ENCODE peak calls at places on chromosomes 7 and 10, in six cellular contexts. C is fibroblast of pulmonary artery, K is BJ, M is kidney epithelial cell, R is fibroblast of lung, B is Caco-2. G is an unnamed sample.

GRCh38 chr10:104527013-104527412 is 114.1 kb upstream of the SORCS3 start:
- DNase-seq in C (no peak), K (no peak), M (no peak), R (no peak), B (no peak), G (no peak)

GRCh38 chr7:2811476-2812118 is 32.5 kb downstream of the GNA12 start:
- DNase-seq in C (peak), K (no peak), M (no peak), R (peak), B (peak), G (no peak)

GRCh38 chr7:7870590-7870989 is 98.0 kb upstream of the GLCCI1 start:
- DNase-seq in C (no peak), K (no peak), M (no peak), R (no peak), B (no peak), G (no peak)

GRCh38 chr7:7731732-7732131 is 13.3 kb upstream of the RPA3 start:
- DNase-seq in C (no peak), K (no peak), M (no peak), R (peak), B (no peak), G (no peak)

GRCh38 chr7:94115316-94115715 is 111.2 kb upstream of the BET1 start:
- DNase-seq in C (peak), K (no peak), M (no peak), R (peak), B (no peak), G (no peak)

GRCh38 chr7:85765698-85766298 is 578.9 kb upstream of the SEMA3D start:
- DNase-seq in C (no peak), K (no peak), M (no peak), R (no peak), B (peak), G (no peak)

GRCh38 chr7:22109761-22110160 is 164.1 kb upstream of the CDCA7L start:
- DNase-seq in C (peak), K (no peak), M (no peak), R (peak), B (peak), G (peak)

GRCh38 chr7:149690688-149691446 is 82.5 kb downstream of the ZNF467 start:
- DNase-seq in C (peak), K (no peak), M (peak), R (peak), B (peak), G (peak)

GRCh38 chr7:156473476-156474240 is 166.9 kb upstream of the RNF32 start:
- DNase-seq in C (peak), K (no peak), M (no peak), R (peak), B (peak), G (no peak)

GRCh38 chr10:659710-660141 is 29.7 kb downstream of the DIP2C start:
- DNase-seq in C (peak), K (peak), M (peak), R (peak), B (no peak), G (peak)

GRCh38 chr7:82234457-82235049 is 209.0 kb downstream of the CACNA2D1 start:
- DNase-seq in C (peak), K (no peak), M (no peak), R (peak), B (peak), G (peak)

GRCh38 chr7:31763548-31763947 is 76.5 kb downstream of the PPP1R17 start:
- DNase-seq in C (no peak), K (no peak), M (no peak), R (no peak), B (no peak), G (no peak)

GRCh38 chr7:2952316-2952715 is 91.4 kb downstream of the CARD11 start:
- DNase-seq in C (no peak), K (no peak), M (no peak), R (no peak), B (no peak), G (no peak)

GRCh38 chr10:87771871-87772500 is 46.0 kb downstream of the ATAD1 start:
- DNase-seq in C (peak), K (no peak), M (no peak), R (peak), B (peak), G (peak)

GRCh38 chr7:99402854-99403253 is 5.5 kb downstream of the PDAP1 start:
- DNase-seq in C (no peak), K (no peak), M (no peak), R (no peak), B (no peak), G (no peak)

GRCh38 chr10:13219685-13220670 is 14.2 kb downstream of the UCMA start:
- DNase-seq in C (peak), K (no peak), M (no peak), R (peak), B (peak), G (peak)

GRCh38 chr10:122054046-122055025 is 65.4 kb downstream of the TACC2 start:
- DNase-seq in C (peak), K (no peak), M (no peak), R (peak), B (peak), G (peak)

GRCh38 chr10:86222336-86222650 is 144.3 kb downstream of the GRID1 start:
- DNase-seq in C (no peak), K (no peak), M (no peak), R (no peak), B (no peak), G (no peak)

GRCh38 chr10:69295027-69295426 is 16.7 kb downstream of the HK1 start:
- DNase-seq in C (no peak), K (no peak), M (no peak), R (no peak), B (no peak), G (no peak)

GRCh38 chr10:90424730-90425129 is 433.1 kb downstream of the HTR7 start:
- DNase-seq in C (no peak), K (no peak), M (no peak), R (peak), B (no peak), G (no peak)

GRCh38 chr7:82745820-82746219 is 302.2 kb upstream of the CACNA2D1 start:
- DNase-seq in C (no peak), K (no peak), M (no peak), R (no peak), B (no peak), G (no peak)

GRCh38 chr10:133456041-133456951 is 2.6 kb downstream of the SCART1 start:
- DNase-seq in C (no peak), K (no peak), M (no peak), R (no peak), B (no peak), G (no peak)

GRCh38 chr10:79079490-79080355 is 11.0 kb downstream of the ZMIZ1 start:
- DNase-seq in C (peak), K (no peak), M (no peak), R (peak), B (no peak), G (peak)

GRCh38 chr7:151430391-151431205 is 9.3 kb downstream of the CRYGN start:
- DNase-seq in C (no peak), K (no peak), M (no peak), R (no peak), B (no peak), G (no peak)

GRCh38 chr7:40700653-40701475 is 566.1 kb downstream of the SUGCT start:
- DNase-seq in C (peak), K (no peak), M (no peak), R (peak), B (peak), G (peak)

GRCh38 chr7:25009271-25009670 is 29.3 kb upstream of the OSBPL3 start:
- DNase-seq in C (peak), K (peak), M (no peak), R (peak), B (no peak), G (peak)

GRCh38 chr7:87341441-87341840 is 4.0 kb upstream of the CROT start:
- DNase-seq in C (no peak), K (no peak), M (no peak), R (no peak), B (no peak), G (no peak)

GRCh38 chr10:55370021-55370420 is 569.0 kb upstream of the PCDH15 start:
- DNase-seq in C (peak), K (peak), M (no peak), R (peak), B (no peak), G (peak)

GRCh38 chr10:130159395-130159794 is 23.2 kb downstream of the GLRX3 start:
- DNase-seq in C (no peak), K (no peak), M (no peak), R (no peak), B (no peak), G (no peak)

GRCh38 chr7:18890885-18891621 is 226.4 kb downstream of the TWIST1 start:
- DNase-seq in C (no peak), K (no peak), M (no peak), R (no peak), B (no peak), G (peak)

GRCh38 chr10:126063353-126063791 is 167.0 kb downstream of the FANK1 start:
- DNase-seq in C (peak), K (peak), M (peak), R (peak), B (no peak), G (peak)

GRCh38 chr10:665579-666091 is 23.8 kb downstream of the DIP2C start:
- DNase-seq in C (peak), K (no peak), M (no peak), R (no peak), B (no peak), G (no peak)

GRCh38 chr7:69937097-69937496 is 338.8 kb downstream of the AUTS2 start:
- DNase-seq in C (no peak), K (no peak), M (no peak), R (no peak), B (no peak), G (no peak)
- TF ChIP-seq CTCF in C (no peak), K (no peak), M (no peak), R (no peak), B (no peak), G (no peak)

GRCh38 chr10:113029055-113029440 is 79.0 kb downstream of the TCF7L2 start:
- DNase-seq in C (no peak), K (no peak), M (no peak), R (peak), B (no peak), G (no peak)

GRCh38 chr10:113028393-113029054 is 78.5 kb downstream of the TCF7L2 start:
- DNase-seq in C (no peak), K (no peak), M (no peak), R (no peak), B (no peak), G (no peak)

GRCh38 chr10:113026679-113027078 is 76.6 kb downstream of the TCF7L2 start:
- DNase-seq in C (no peak), K (peak), M (no peak), R (peak), B (no peak), G (peak)

GRCh38 chr10:113027230-113027573 is 77.2 kb downstream of the TCF7L2 start:
- DNase-seq in C (no peak), K (no peak), M (no peak), R (no peak), B (no peak), G (no peak)

DNA sequence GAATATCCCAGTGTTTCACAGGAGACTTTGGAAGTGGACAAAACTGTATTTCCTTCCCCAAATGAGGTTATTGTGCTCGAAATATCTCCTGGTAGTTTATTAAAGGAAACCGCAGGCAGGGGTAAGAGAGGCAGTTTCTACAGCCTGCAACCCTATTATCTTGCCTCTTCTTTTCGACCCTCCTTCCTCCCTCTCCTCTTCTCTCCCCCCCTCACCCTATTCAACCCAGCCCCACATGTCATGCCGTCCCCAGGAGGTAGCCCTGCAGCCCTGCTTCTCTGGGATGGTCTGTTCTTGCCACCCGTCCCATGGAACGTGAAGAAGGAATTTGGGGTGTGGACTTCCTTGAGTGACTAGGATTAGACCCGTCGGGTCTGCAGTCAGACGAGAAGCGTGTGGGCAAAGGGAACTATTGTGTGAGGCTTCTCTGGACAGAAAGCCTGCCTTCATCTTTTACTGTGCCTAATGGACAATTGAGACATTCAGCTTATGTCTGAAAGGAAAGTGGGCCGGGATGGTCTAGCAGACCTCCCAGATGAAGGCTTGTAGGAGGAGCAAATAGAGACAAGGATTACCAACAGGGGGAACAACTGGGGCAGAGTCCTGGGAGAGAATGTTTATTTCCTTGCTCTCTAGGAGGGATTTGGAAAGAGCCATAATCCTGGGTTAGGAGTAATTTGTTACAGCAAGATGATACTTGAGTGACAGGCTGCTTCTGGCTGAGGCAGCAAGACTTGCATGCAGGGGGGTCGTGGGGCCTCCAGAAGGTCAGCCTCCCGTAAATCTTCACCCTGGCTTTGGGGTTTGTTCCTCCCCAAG is 77.7 kb downstream of the TCF7L2 start:
- DNase-seq in C (no peak), K (no peak), M (no peak), R (peak), B (peak), G (no peak)
- H3K4me3 ChIP-seq in C (no peak), K (no peak), M (no peak), R (no peak), B (no peak), G (no peak)

GRCh38 chr10:35639651-35640311 is 2.3 kb downstream of the FZD8 start:
- DNase-seq in C (peak), K (no peak), M (no peak), R (peak), B (no peak), G (peak)
- TF ChIP-seq CTCF in C (no peak), K (peak), M (peak), R (no peak), B (no peak), G (peak)

DNA sequence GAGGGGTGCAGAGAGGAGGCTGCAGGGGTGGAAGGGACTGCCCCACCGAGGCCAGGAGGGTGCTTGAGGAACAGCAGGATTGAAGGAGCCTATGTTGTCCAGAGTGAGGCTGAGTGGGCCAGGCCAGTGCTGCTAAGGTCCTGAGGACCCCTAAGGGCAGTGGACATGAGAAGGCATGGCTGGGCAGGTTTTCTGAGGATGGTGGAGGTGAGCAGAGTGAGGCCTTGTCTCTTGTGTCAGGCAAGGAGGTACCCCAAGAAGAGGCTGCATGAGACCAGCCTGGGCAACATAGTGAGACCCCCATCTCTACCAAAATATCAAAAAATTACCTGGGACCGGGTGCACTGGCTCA is 5.2 kb downstream of the SH2B2 start:
- DNase-seq in C (no peak), K (no peak), M (no peak), R (no peak), B (no peak), G (no peak)
- H3K4me3 ChIP-seq in C (no peak), K (no peak), M (no peak), R (no peak), B (no peak), G (no peak)

DNA sequence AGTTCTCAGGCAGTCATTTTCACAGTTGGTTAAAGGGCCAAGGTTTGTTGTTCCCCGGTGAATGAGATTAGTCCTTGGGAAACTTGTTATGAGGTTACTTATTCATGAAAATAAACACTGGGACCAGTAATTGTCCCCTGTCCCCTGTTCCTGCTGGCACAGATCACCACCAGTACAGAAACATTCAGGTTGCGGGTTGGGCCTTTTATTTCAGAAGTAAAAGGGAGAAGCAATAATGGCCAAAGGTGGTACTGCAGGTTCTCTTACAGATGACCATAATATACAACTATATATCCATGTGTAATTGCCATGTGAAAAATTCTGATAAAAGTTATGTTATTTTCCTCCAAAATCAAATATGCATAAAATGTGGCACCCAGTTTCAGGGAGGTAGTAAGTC is 442.0 kb downstream of the SORCS1 start:
- DNase-seq in C (no peak), K (no peak), M (no peak), R (no peak), B (no peak), G (no peak)
- TF ChIP-seq CTCF in C (no peak), K (no peak), M (peak), R (no peak), B (peak), G (no peak)

GRCh38 chr10:32971536-32972091 is 13.6 kb upstream of the ITGB1 start:
- DNase-seq in C (no peak), K (no peak), M (no peak), R (no peak), B (peak), G (no peak)
- H3K4me3 ChIP-seq in C (no peak), K (no peak), M (no peak), R (no peak), B (no peak), G (no peak)

G was measured in AG10803.